ENCODE peak calls at places on chromosome 20, in nine cellular contexts. Y is WTC11, H is fibroblast of lung, T is astrocyte of the spinal cord, S is GM10248, G is heart left ventricle, O is HepG2, P is cardiac fibroblast, U is AG04450. L is an unnamed sample.

GRCh38 chr20:35976012-35976411 is 7.6 kb downstream of the CNBD2 start:
- DNase-seq in Y (no peak), H (no peak), T (no peak), S (no peak), G (no peak), O (no peak), P (no peak), U (no peak), L (no peak)

GRCh38 chr20:17825251-17825691 is 125.5 kb downstream of the BANF2 start:
- DNase-seq in Y (no peak), H (peak; percentile 60), T (no peak), S (no peak), G (peak; percentile 36), O (peak; percentile 47), P (peak; percentile 57), U (no peak), L (no peak)

GRCh38 chr20:19260412-19261090 is 48.1 kb downstream of the SLC24A3 start:
- DNase-seq in Y (no peak), H (no peak), T (no peak), S (peak; percentile 26), G (no peak), O (no peak), P (no peak), U (no peak), L (no peak)

GRCh38 chr20:17562804-17563305 is 7.0 kb upstream of the DSTN start:
- DNase-seq in Y (no peak), H (peak; percentile 84), T (peak; percentile 76), S (no peak), G (no peak), O (peak; percentile 65), P (peak; percentile 88), U (no peak), L (no peak)

GRCh38 chr20:41632896-41633295 is 14.7 kb upstream of the CHD6 start:
- DNase-seq in Y (no peak), H (peak; percentile 12), T (peak; percentile 17), S (no peak), G (no peak), O (no peak), P (peak; percentile 38), U (no peak), L (no peak)

GRCh38 chr20:36606171-36607116 is 865 bp downstream of the RAB5IF start:
- DNase-seq in Y (peak; percentile 29), H (peak; percentile 39), T (peak; percentile 9), S (no peak), G (no peak), O (peak; percentile 88), P (peak; percentile 60), U (no peak), L (no peak)

GRCh38 chr20:21004386-21005076 is 101.6 kb downstream of the LINC00237 start:
- DNase-seq in Y (no peak), H (no peak), T (no peak), S (no peak), G (no peak), O (peak; percentile 44), P (no peak), U (no peak), L (no peak)

GRCh38 chr20:51412333-51412761 is 130.2 kb downstream of the NFATC2 start:
- DNase-seq in Y (no peak), H (peak; percentile 41), T (peak; percentile 76), S (no peak), G (no peak), O (no peak), P (peak; percentile 65), U (no peak), L (no peak)

GRCh38 chr20:4130404-4131189 is 115.2 kb upstream of the RNF24 start:
- DNase-seq in Y (no peak), H (peak; percentile 50), T (peak; percentile 64), S (no peak), G (no peak), O (no peak), P (peak; percentile 54), U (no peak), L (no peak)

GRCh38 chr20:46348231-46348803 is 40.0 kb upstream of the CDH22 start:
- DNase-seq in Y (peak; percentile 65), H (peak; percentile 21), T (peak; percentile 39), S (no peak), G (no peak), O (no peak), P (peak; percentile 62), U (no peak), L (peak; percentile 75)

GRCh38 chr20:16580596-16580995 is 7.3 kb upstream of the KIF16B start:
- DNase-seq in Y (no peak), H (no peak), T (no peak), S (no peak), G (no peak), O (no peak), P (no peak), U (no peak), L (no peak)

GRCh38 chr20:21289651-21290050 is 13.5 kb upstream of the XRN2 start:
- DNase-seq in Y (no peak), H (no peak), T (no peak), S (no peak), G (no peak), O (no peak), P (no peak), U (no peak), L (no peak)

GRCh38 chr20:2671977-2672376 is 8.0 kb upstream of the IDH3B start:
- DNase-seq in Y (peak; percentile 66), H (no peak), T (no peak), S (no peak), G (no peak), O (no peak), P (no peak), U (no peak), L (no peak)
- TF ChIP-seq CTCF in Y (peak; percentile 25), H (no peak), T (peak; percentile 32), S (no peak), G (no peak), O (peak; percentile 50), P (peak; percentile 13), U (no peak), L (no peak)

GRCh38 chr20:25076201-25076600 is 5.7 kb downstream of the VSX1 start:
- DNase-seq in Y (no peak), H (no peak), T (no peak), S (no peak), G (no peak), O (no peak), P (no peak), U (no peak), L (no peak)

GRCh38 chr20:25079171-25079570 is 2.8 kb downstream of the VSX1 start:
- DNase-seq in Y (no peak), H (no peak), T (no peak), S (no peak), G (no peak), O (no peak), P (no peak), U (no peak), L (no peak)

GRCh38 chr20:25078662-25079061 is 3.3 kb downstream of the VSX1 start:
- DNase-seq in Y (no peak), H (no peak), T (no peak), S (no peak), G (no peak), O (no peak), P (no peak), U (no peak), L (no peak)

GRCh38 chr20:25077610-25078169 is 4.3 kb downstream of the VSX1 start:
- DNase-seq in Y (peak; percentile 48), H (no peak), T (no peak), S (no peak), G (no peak), O (peak; percentile 41), P (peak; percentile 37), U (no peak), L (peak; percentile 57)

DNA sequence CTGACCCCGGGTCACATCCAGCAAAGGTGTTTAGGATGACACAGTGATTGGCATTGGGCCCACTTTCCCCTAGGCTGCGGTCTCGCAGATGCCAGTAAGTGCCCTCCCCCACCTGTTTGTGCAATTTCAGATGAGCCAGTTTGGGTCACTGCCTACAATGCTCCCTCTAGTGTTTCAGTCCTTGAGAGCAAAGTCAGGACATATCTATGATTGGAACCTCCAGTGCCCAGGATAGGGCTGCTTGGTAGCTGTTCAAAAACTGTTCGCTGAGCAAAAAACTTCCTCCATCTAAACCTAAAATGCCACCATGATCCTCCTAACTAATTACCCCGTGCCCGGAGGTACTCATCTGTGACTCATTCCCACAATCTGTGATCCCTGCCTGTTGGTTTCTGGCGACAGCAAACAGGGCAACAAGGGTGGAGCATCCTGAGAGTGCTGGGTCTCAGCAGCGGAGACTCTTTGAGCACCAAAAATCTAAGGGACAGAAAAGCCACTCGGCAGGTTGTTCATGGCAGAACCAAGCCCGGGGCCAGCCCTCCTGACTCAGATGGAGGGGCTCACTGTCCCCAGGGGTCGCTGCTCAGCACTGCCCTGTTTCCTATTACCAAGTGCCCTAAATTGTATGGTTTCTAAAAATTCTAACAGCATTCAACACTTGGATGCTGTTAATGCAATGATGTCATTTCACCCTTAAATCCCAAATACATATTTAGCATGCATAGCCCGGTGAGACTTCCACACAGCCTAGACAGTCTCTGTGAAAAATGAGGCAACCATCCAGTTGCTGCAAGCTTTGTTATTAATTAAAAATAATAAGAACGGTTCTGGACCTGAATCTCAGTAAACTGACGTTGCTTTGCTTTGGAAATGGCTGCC is 5.0 kb downstream of the VSX1 start:
- DNase-seq in Y (no peak), H (no peak), T (no peak), S (no peak), G (no peak), O (peak; percentile 82), P (peak; percentile 38), U (no peak), L (no peak)
- TF ChIP-seq CTCF in Y (no peak), H (no peak), T (peak; percentile 30), S (peak; percentile 24), G (peak; percentile 32), O (peak; percentile 75), P (peak; percentile 42), U (no peak), L (peak; percentile 13)

GRCh38 chr20:44637042-44637441 is 14.5 kb downstream of the ADA start:
- DNase-seq in Y (no peak), H (no peak), T (no peak), S (no peak), G (no peak), O (no peak), P (no peak), U (no peak), L (no peak)

GRCh38 chr20:44633872-44634600 is 17.5 kb downstream of the ADA start:
- DNase-seq in Y (no peak), H (no peak), T (no peak), S (no peak), G (no peak), O (no peak), P (no peak), U (no peak), L (no peak)

GRCh38 chr20:44633187-44633851 is 18.2 kb downstream of the ADA start:
- DNase-seq in Y (no peak), H (no peak), T (no peak), S (no peak), G (no peak), O (no peak), P (no peak), U (no peak), L (no peak)

GRCh38 chr20:44637490-44638372 is 13.8 kb downstream of the ADA start:
- DNase-seq in Y (no peak), H (no peak), T (no peak), S (no peak), G (peak; percentile 84), O (no peak), P (peak; percentile 38), U (no peak), L (no peak)

GRCh38 chr20:44635877-44636276 is 15.6 kb downstream of the ADA start:
- DNase-seq in Y (no peak), H (no peak), T (no peak), S (no peak), G (no peak), O (no peak), P (no peak), U (no peak), L (no peak)
- TF ChIP-seq CTCF in Y (no peak), H (no peak), T (no peak), S (no peak), G (no peak), O (no peak), P (no peak), U (no peak), L (no peak)

GRCh38 chr20:44109951-44110361 is 77.0 kb downstream of the JPH2 start:
- DNase-seq in Y (peak; percentile 59), H (no peak), T (no peak), S (no peak), G (peak; percentile 30), O (no peak), P (peak; percentile 54), U (no peak), L (no peak)
- TF ChIP-seq CTCF in Y (peak; percentile 40), H (no peak), T (peak; percentile 13), S (no peak), G (peak; percentile 40), O (peak; percentile 44), P (peak; percentile 33), U (no peak), L (no peak)

L was measured in glutamatergic neuron.